ENCODE peak calls at places on chromosomes 16 and 17, in eight cellular contexts. C is cardiac muscle cell; E is kidney glomerular epithelial cell; S is stimulated activated CD4-positive, alpha-beta T cell treated with anti-CD3 and anti-CD28 coated beads, Interleukin-4, amount 100 ng/mL, for 1 hour; U is A673; J is aorta; D is GM13977; L is AG08395. F is an unnamed sample.

GRCh38 chr16:3999479-3999868 is 116.8 kb downstream of the ADCY9 start:
- DNase-seq in C (peak), D (no peak), J (peak), S (no peak), U (peak), E (no peak), L (peak), F (no peak)

GRCh38 chr17:28871056-28871579 is 16.3 kb downstream of the ERAL1 start:
- DNase-seq in C (no peak), L (no peak), J (no peak), U (no peak), S (peak), E (no peak), D (peak), F (no peak)

GRCh38 chr17:40615295-40615988 is 32.2 kb downstream of the SMARCE1 start:
- DNase-seq in S (peak), U (no peak), E (peak), D (peak), L (peak), C (peak), J (no peak), F (peak)

GRCh38 chr17:78226752-78227454 is 4.5 kb upstream of the TMEM235 start:
- DNase-seq in E (no peak), C (no peak), S (no peak), J (no peak), D (no peak), L (no peak), U (no peak), F (peak)

GRCh38 chr16:30068750-30069574 is 3.4 kb downstream of the ALDOA start:
- DNase-seq in J (no peak), S (peak), D (no peak), E (no peak), L (no peak), U (peak), C (peak), F (no peak)

GRCh38 chr17:20191066-20191465 is 181.9 kb downstream of the SPECC1 start:
- DNase-seq in D (no peak), S (no peak), E (no peak), C (no peak), J (no peak), L (peak), U (no peak), F (no peak)

GRCh38 chr16:75208242-75208825 is 1.4 kb upstream of the CTRB2 start:
- DNase-seq in D (no peak), S (no peak), U (no peak), L (no peak), E (no peak), J (no peak), C (no peak), F (no peak)

GRCh38 chr16:4301968-4302367 is 13.9 kb upstream of the GLIS2 start:
- DNase-seq in J (no peak), D (no peak), E (no peak), S (no peak), U (no peak), L (no peak), C (no peak), F (no peak)

GRCh38 chr17:74431568-74432483 is at the start of gene GPRC5C:
- DNase-seq in J (peak), U (peak), C (peak), D (peak), L (peak), S (peak), E (peak), F (peak)

GRCh38 chr17:16975266-16975651 is 3.3 kb upstream of the TNFRSF13B start:
- DNase-seq in D (no peak), U (no peak), L (no peak), E (no peak), C (no peak), S (no peak), J (no peak), F (no peak)

GRCh38 chr17:41538565-41538991 is 10.5 kb upstream of the KRT19 start:
- DNase-seq in S (no peak), D (no peak), E (peak), L (peak), J (peak), C (no peak), U (no peak), F (no peak)

GRCh38 chr17:80926601-80927250 is 64.9 kb upstream of the CHMP6 start:
- DNase-seq in J (peak), L (no peak), S (no peak), E (no peak), D (no peak), C (no peak), U (no peak), F (no peak)

GRCh38 chr16:78832100-78832499 is 732.6 kb downstream of the WWOX start:
- DNase-seq in L (no peak), C (no peak), U (no peak), J (no peak), S (no peak), E (no peak), D (no peak), F (no peak)

GRCh38 chr17:75331671-75332070 is 42.4 kb upstream of the SLC25A19 start:
- DNase-seq in U (no peak), L (no peak), E (no peak), S (no peak), C (no peak), D (no peak), J (no peak), F (no peak)

GRCh38 chr17:69179227-69179952 is 37.7 kb upstream of the ABCA6 start:
- DNase-seq in C (no peak), E (no peak), S (no peak), U (no peak), D (no peak), J (no peak), L (peak), F (no peak)

GRCh38 chr17:34811561-34811960 is 149.7 kb downstream of the CCT6B start:
- DNase-seq in E (no peak), S (no peak), J (no peak), C (no peak), L (no peak), D (no peak), U (no peak), F (no peak)

GRCh38 chr17:17568772-17569195 is 22.7 kb downstream of the PEMT start:
- DNase-seq in J (peak), C (peak), U (peak), D (peak), S (peak), L (peak), E (peak), F (peak)

GRCh38 chr17:38920374-38921291 is 4.8 kb upstream of the LASP1NB start:
- DNase-seq in D (no peak), S (no peak), L (no peak), J (peak), U (no peak), E (no peak), C (peak), F (no peak)

GRCh38 chr17:73795730-73796129 is 151.5 kb upstream of the SDK2 start:
- DNase-seq in J (no peak), C (no peak), E (no peak), L (no peak), U (no peak), S (no peak), D (no peak), F (no peak)

GRCh38 chr16:62648256-62648655 is 612.0 kb upstream of the CDH8 start:
- DNase-seq in C (no peak), L (no peak), E (no peak), D (no peak), U (no peak), J (no peak), S (no peak), F (no peak)

GRCh38 chr17:3838206-3838605 is 7.8 kb downstream of the NCBP3 start:
- DNase-seq in C (no peak), E (no peak), J (peak), L (no peak), D (no peak), U (no peak), S (no peak), F (peak)

GRCh38 chr17:64196626-64197025 is 66.4 kb downstream of the TEX2 start:
- DNase-seq in U (peak), D (no peak), L (peak), C (no peak), J (no peak), S (no peak), E (no peak), F (no peak)

GRCh38 chr17:64503821-64504768 is 2.0 kb downstream of the DDX5 start:
- DNase-seq in E (no peak), C (no peak), L (no peak), J (no peak), S (no peak), D (no peak), U (no peak), F (no peak)

GRCh38 chr17:50830298-50830697 is 5.1 kb upstream of the WFIKKN2 start:
- DNase-seq in U (no peak), J (peak), C (no peak), D (no peak), S (no peak), L (no peak), E (no peak), F (no peak)

GRCh38 chr16:72787519-72788268 is 260.2 kb downstream of the ZFHX3 start:
- DNase-seq in L (peak), C (peak), D (peak), E (peak), U (peak), J (peak), S (peak), F (peak)

GRCh38 chr17:57945999-57946797 is 9.0 kb downstream of the CUEDC1 start:
- DNase-seq in D (no peak), C (no peak), U (no peak), S (no peak), L (peak), E (peak), J (no peak), F (no peak)